ENCODE peak calls at places on chromosomes 7 and 10, in four cellular contexts. Z is epithelial cell of proximal tubule, B is left lung, L is sigmoid colon. K is an unnamed sample.

GRCh38 chr7:45240926-45241325 is 83.3 kb downstream of the RAMP3 start:
- DNase-seq in B (no peak), L (no peak), Z (no peak), K (no peak)

GRCh38 chr10:110758898-110759297 is 112.8 kb upstream of the PDCD4 start:
- DNase-seq in L (no peak), Z (no peak), B (no peak), K (no peak)

GRCh38 chr7:50837965-50838364 is 55.3 kb upstream of the GRB10 start:
- DNase-seq in Z (no peak), B (no peak), L (no peak), K (no peak)

GRCh38 chr10:124158592-124158991 is 65.2 kb upstream of the CHST15 start:
- DNase-seq in B (no peak), L (no peak), Z (no peak), K (no peak)

GRCh38 chr7:139771001-139771956 is 6.5 kb downstream of the HIPK2 start:
- DNase-seq in B (no peak), L (no peak), Z (no peak), K (no peak)

GRCh38 chr7:36265720-36266119 is 112.7 kb downstream of the EEPD1 start:
- DNase-seq in L (peak; percentile 68), Z (no peak), B (no peak), K (no peak)

GRCh38 chr7:143259765-143260164 is 3.5 kb upstream of the GSTK1 start:
- DNase-seq in Z (no peak), L (no peak), B (no peak), K (no peak)

GRCh38 chr10:71767420-71768035 is 5.8 kb downstream of the VSIR start:
- DNase-seq in B (no peak), L (no peak), Z (no peak), K (peak; percentile 62)

GRCh38 chr10:69413221-69413865 is 3.4 kb downstream of the TACR2 start:
- DNase-seq in B (no peak), L (peak; percentile 94), Z (no peak), K (peak; percentile 83)

GRCh38 chr7:82859106-82859850 is 303.4 kb downstream of the PCLO start:
- DNase-seq in Z (peak; percentile 6), L (no peak), B (no peak), K (no peak)

GRCh38 chr10:106768204-106768603 is 396.3 kb downstream of the SORCS1 start:
- DNase-seq in B (no peak), L (no peak), Z (no peak), K (no peak)

GRCh38 chr7:102859084-102859798 is 53.6 kb upstream of the LRRC17 start:
- DNase-seq in L (no peak), B (no peak), Z (no peak), K (no peak)

GRCh38 chr7:73905360-73905759 is 44.4 kb downstream of the TMEM270 start:
- DNase-seq in Z (no peak), L (peak; percentile 45), B (no peak), K (no peak)

GRCh38 chr7:132249591-132249971 is 326.7 kb downstream of the PLXNA4 start:
- DNase-seq in B (no peak), L (no peak), Z (no peak), K (no peak)

GRCh38 chr7:37643876-37644275 is 39.7 kb upstream of the GPR141 start:
- DNase-seq in L (no peak), B (no peak), Z (no peak), K (no peak)

GRCh38 chr7:32218741-32219283 is 148.6 kb upstream of the PDE1C start:
- DNase-seq in B (no peak), Z (no peak), L (no peak), K (no peak)

GRCh38 chr7:68133045-68133444 is 1136.4 kb downstream of the TYW1 start:
- DNase-seq in B (no peak), L (no peak), Z (no peak), K (no peak)

GRCh38 chr10:82572686-82573226 is 697.8 kb downstream of the NRG3 start:
- DNase-seq in B (no peak), L (no peak), Z (peak; percentile 80), K (no peak)

GRCh38 chr7:111803015-111803758 is 240.9 kb upstream of the IMMP2L start:
- DNase-seq in B (no peak), Z (peak; percentile 13), L (no peak), K (no peak)

GRCh38 chr10:91088300-91089140 is 131.9 kb upstream of the PCGF5 start:
- DNase-seq in Z (no peak), B (no peak), L (no peak), K (no peak)

GRCh38 chr7:44454348-44454747 is 36.1 kb downstream of the NUDCD3 start:
- DNase-seq in L (no peak), B (no peak), Z (no peak), K (no peak)

GRCh38 chr10:69629897-69630650 is at the start of gene FAM241B:
- DNase-seq in B (peak; percentile 91), L (peak; percentile 80), Z (no peak), K (peak; percentile 55)

GRCh38 chr7:24971333-24972165 is 8.4 kb downstream of the OSBPL3 start:
- DNase-seq in Z (peak; percentile 38), B (no peak), L (no peak), K (no peak)

GRCh38 chr10:116056445-116057293 is 216.3 kb downstream of the GFRA1 start:
- DNase-seq in Z (no peak), B (no peak), L (peak; percentile 80), K (peak; percentile 39)

GRCh38 chr10:70803768-70804423 is 11.9 kb upstream of the SGPL1 start:
- DNase-seq in Z (peak; percentile 30), B (no peak), L (no peak), K (no peak)

GRCh38 chr10:79401015-79401921 is 44.2 kb downstream of the ZCCHC24 start:
- DNase-seq in Z (no peak), L (peak; percentile 91), B (peak; percentile 80), K (peak; percentile 90)

GRCh38 chr10:79403441-79404230 is 41.8 kb downstream of the ZCCHC24 start:
- DNase-seq in Z (no peak), B (peak; percentile 80), L (peak; percentile 82), K (peak; percentile 61)

GRCh38 chr10:79404231-79404609 is 41.2 kb downstream of the ZCCHC24 start:
- DNase-seq in L (peak; percentile 95), B (peak; percentile 17), Z (no peak), K (peak; percentile 91)

GRCh38 chr10:79402625-79402946 is 42.8 kb downstream of the ZCCHC24 start:
- DNase-seq in Z (no peak), L (no peak), B (peak; percentile 2), K (peak; percentile 17)

GRCh38 chr10:79402951-79403350 is 42.5 kb downstream of the ZCCHC24 start:
- DNase-seq in L (peak; percentile 67), B (peak; percentile 28), Z (no peak), K (peak; percentile 31)
- H3K4me3 ChIP-seq in L (no peak overlapping the region), B (no peak overlapping the region), Z (no peak overlapping the region), K (no peak overlapping the region)

DNA sequence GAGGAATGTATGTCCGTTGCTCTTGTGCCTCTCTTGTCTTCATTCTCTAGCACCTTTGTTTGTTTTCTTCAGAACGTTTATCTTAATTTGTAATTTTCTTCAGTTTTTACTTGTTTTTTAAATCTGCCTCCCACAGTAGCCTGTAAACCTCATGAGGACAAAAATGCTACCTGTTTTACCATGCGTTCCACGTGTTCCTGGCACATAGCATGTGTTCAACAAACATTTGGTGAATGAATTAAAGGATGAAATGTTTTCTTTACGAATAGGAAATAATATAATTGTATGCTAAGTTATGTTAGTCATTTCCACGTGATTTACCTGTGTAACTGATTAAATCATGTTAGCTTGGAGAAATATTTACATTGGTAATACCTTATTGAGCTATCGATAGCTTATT is 2.2 kb downstream of the RBM33 start:
- DNase-seq in B (no peak), Z (no peak), L (no peak), K (no peak)
- H3K4me3 ChIP-seq in B (no peak overlapping the region), Z (peak overlapping the region; percentile 90), L (no peak overlapping the region), K (no peak overlapping the region)

GRCh38 chr10:126964190-126964589 is 59.0 kb downstream of the DOCK1 start:
- DNase-seq in B (no peak), L (no peak), Z (no peak), K (no peak)
- H3K4me3 ChIP-seq in B (no peak overlapping the region), L (no peak overlapping the region), Z (no peak overlapping the region), K (no peak overlapping the region)

GRCh38 chr10:100746413-100746931 is 1.1 kb downstream of the PAX2 start:
- DNase-seq in Z (no peak), B (no peak), L (peak; percentile 36), K (no peak)
- H3K4me3 ChIP-seq in Z (peak overlapping the region; percentile 70), B (no peak overlapping the region), L (no peak overlapping the region), K (no peak overlapping the region)

GRCh38 chr7:106552645-106553445 is 108.1 kb downstream of the CCDC71L start:
- DNase-seq in Z (no peak), L (no peak), B (no peak), K (no peak)
- H3K4me3 ChIP-seq in Z (no peak overlapping the region), L (no peak overlapping the region), B (no peak overlapping the region), K (no peak overlapping the region)

GRCh38 chr10:52212062-52212461 is 102.0 kb upstream of the DKK1 start:
- DNase-seq in Z (no peak), L (no peak), B (no peak), K (peak; percentile 22)
- H3K4me3 ChIP-seq in Z (no peak overlapping the region), L (no peak overlapping the region), B (no peak overlapping the region), K (no peak overlapping the region)

GRCh38 chr7:135147341-135147898 is 452 bp upstream of the TMEM140 start:
- DNase-seq in L (no peak), B (no peak), Z (peak; percentile 52), K (peak; percentile 48)
- H3K4me3 ChIP-seq in L (peak overlapping the region; percentile 43), B (peak overlapping the region; percentile 33), Z (peak overlapping the region; percentile 67), K (peak overlapping the region; percentile 40)

DNA sequence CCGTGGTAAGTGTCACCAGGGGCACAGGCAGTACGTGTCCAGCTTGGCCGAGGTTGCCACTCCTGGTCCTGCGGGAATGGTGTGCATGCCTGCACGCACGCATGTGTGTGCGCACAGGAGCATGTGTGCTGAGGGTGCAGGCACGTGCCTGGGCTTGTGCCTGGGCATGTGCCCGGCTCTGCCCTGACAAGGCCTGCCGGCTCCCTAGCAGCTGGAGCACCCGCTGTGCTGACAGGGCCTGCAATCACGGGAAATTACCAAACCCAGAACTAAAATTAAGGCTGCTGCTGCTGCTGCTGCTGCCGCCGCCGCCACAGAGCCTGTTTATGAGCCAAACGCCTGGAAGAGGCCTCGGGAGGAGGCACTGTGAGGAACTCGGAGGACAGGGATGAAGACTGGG is 28.7 kb downstream of the GHRHR start:
- DNase-seq in L (no peak), Z (no peak), B (no peak), K (no peak)
- H3K4me3 ChIP-seq in L (no peak overlapping the region), Z (no peak overlapping the region), B (no peak overlapping the region), K (no peak overlapping the region)

K was measured in uterus.